ENCODE peak calls at places on chromosomes 12 and 14, in nine cellular contexts. Y is GM10248; L is nephron progenitor cell; Z is astrocyte of the spinal cord; M is EL; S is stimulated activated CD8-positive, alpha-beta memory T cell treated with anti-CD3 and anti-CD28 coated beads, Interleukin-4, amount 100 ng/mL, for 1 hour; R is OCI-M1; D is left ventricle myocardium inferior; G is RWPE1. N is an unnamed sample.
A peak's percentile ranks its signal among the peaks of the same experiment; 100 is the strongest.

GRCh38 chr12:131773582-131774221 is 54.5 kb upstream of the MMP17 start:
- DNase-seq in Y (peak; percentile 79), L (no peak), Z (no peak), M (no peak), S (no peak), R (no peak), D (no peak), G (no peak), N (no peak)

GRCh38 chr12:125890366-125890905 is 825.2 kb downstream of the AACS start:
- DNase-seq in Y (no peak), L (no peak), Z (no peak), M (no peak), S (no peak), R (no peak), D (no peak), G (no peak), N (no peak)

GRCh38 chr12:77231548-77231947 is 166.2 kb upstream of the E2F7 start:
- DNase-seq in Y (no peak), L (no peak), Z (peak; percentile 76), M (peak; percentile 47), S (no peak), R (peak; percentile 89), D (peak; percentile 73), G (no peak), N (no peak)

GRCh38 chr14:50954811-50955372 is 10.6 kb upstream of the PYGL start:
- DNase-seq in Y (peak; percentile 44), L (no peak), Z (peak; percentile 75), M (peak; percentile 66), S (no peak), R (peak; percentile 54), D (no peak), G (peak; percentile 59), N (peak; percentile 51)

GRCh38 chr14:70887207-70888150 is 19.8 kb upstream of the PCNX1 start:
- DNase-seq in Y (no peak), L (no peak), Z (peak; percentile 80), M (peak; percentile 46), S (no peak), R (no peak), D (no peak), G (no peak), N (no peak)

GRCh38 chr14:100663528-100664052 is 63.1 kb upstream of the DLK1 start:
- DNase-seq in Y (no peak), L (no peak), Z (no peak), M (no peak), S (no peak), R (no peak), D (no peak), G (no peak), N (no peak)

GRCh38 chr12:8948711-8949524 is 527 bp downstream of the M6PR start:
- DNase-seq in Y (no peak), L (peak; percentile 5), Z (peak; percentile 20), M (peak; percentile 41), S (no peak), R (peak; percentile 70), D (no peak), G (peak; percentile 20), N (peak; percentile 70)

GRCh38 chr12:76588881-76589565 is 29.5 kb upstream of the OSBPL8 start:
- DNase-seq in Y (no peak), L (no peak), Z (peak; percentile 19), M (peak; percentile 47), S (no peak), R (peak; percentile 61), D (no peak), G (peak; percentile 23), N (no peak)

GRCh38 chr14:72679591-72680151 is 214.2 kb downstream of the DPF3 start:
- DNase-seq in Y (no peak), L (peak; percentile 35), Z (peak; percentile 25), M (no peak), S (no peak), R (no peak), D (no peak), G (no peak), N (no peak)

GRCh38 chr14:91873476-91874265 is 6.3 kb upstream of the TC2N start:
- DNase-seq in Y (peak; percentile 63), L (no peak), Z (no peak), M (no peak), S (no peak), R (no peak), D (no peak), G (no peak), N (no peak)

GRCh38 chr14:55123101-55123500 is 6.0 kb upstream of the LGALS3 start:
- DNase-seq in Y (no peak), L (no peak), Z (peak; percentile 93), M (peak; percentile 90), S (no peak), R (no peak), D (no peak), G (no peak), N (peak; percentile 54)

GRCh38 chr12:119528241-119528640 is 65.3 kb upstream of the TMEM233 start:
- DNase-seq in Y (no peak), L (peak; percentile 15), Z (peak; percentile 3), M (no peak), S (no peak), R (peak; percentile 18), D (no peak), G (peak; percentile 6), N (peak; percentile 5)

GRCh38 chr12:46107591-46107990 is 117.2 kb upstream of the SCAF11 start:
- DNase-seq in Y (no peak), L (no peak), Z (no peak), M (no peak), S (no peak), R (no peak), D (no peak), G (no peak), N (no peak)